ENCODE peak calls at places on chromosomes 1 and 21, in eight cellular contexts. Z is esophagus squamous epithelium, W is heart right ventricle, M is PC-3, E is osteoblast, I is kidney, K is lower lobe of right lung, Y is astrocyte. B is an unnamed sample. For H3K4me1, the result is how much of the 10 kb centered on the place peaks cover.

GRCh38 chr1:208527197-208527596 is 283.0 kb upstream of the PLXNA2 start:
- DNase-seq in Z (no peak), W (no peak), M (no peak), E (no peak), I (no peak), K (no peak), Y (no peak), B (no peak)

GRCh38 chr1:217895817-217896216 is 264.7 kb downstream of the SPATA17 start:
- DNase-seq in Z (no peak), W (no peak), M (no peak), E (no peak), I (no peak), K (no peak), Y (no peak), B (no peak)

GRCh38 chr1:184483101-184483813 is 96.4 kb downstream of the C1orf21 start:
- DNase-seq in Z (no peak), W (peak), M (peak), E (peak), I (no peak), K (peak), Y (peak), B (no peak)

GRCh38 chr1:237303929-237304328 is 261.9 kb downstream of the RYR2 start:
- DNase-seq in Z (no peak), W (no peak), M (no peak), E (no peak), I (no peak), K (no peak), Y (no peak), B (no peak)

GRCh38 chr1:217311766-217312165 is 319.1 kb downstream of the GPATCH2 start:
- DNase-seq in Z (no peak), W (no peak), M (peak), E (no peak), I (no peak), K (no peak), Y (no peak), B (no peak)

GRCh38 chr1:93749894-93750301 is 68.3 kb upstream of the BCAR3 start:
- DNase-seq in Z (no peak), W (no peak), M (peak), E (no peak), I (no peak), K (no peak), Y (no peak), B (no peak)

GRCh38 chr1:201229771-201230635 is 39.4 kb downstream of the IGFN1 start:
- DNase-seq in Z (no peak), W (no peak), M (peak), E (peak), I (no peak), K (no peak), Y (peak), B (no peak)

GRCh38 chr1:45304311-45305081 is 22.2 kb upstream of the HPDL start:
- DNase-seq in Z (no peak), W (peak), M (peak), E (peak), I (peak), K (no peak), Y (no peak), B (peak)

GRCh38 chr1:43711524-43712386 is 4.4 kb downstream of the ST3GAL3 start:
- DNase-seq in Z (no peak), W (no peak), M (peak), E (no peak), I (no peak), K (no peak), Y (peak), B (no peak)

GRCh38 chr1:99599678-99600175 is 46.2 kb upstream of the PALMD start:
- DNase-seq in Z (no peak), W (peak), M (peak), E (no peak), I (peak), K (no peak), Y (peak), B (no peak)

GRCh38 chr1:66685670-66686069 is 66.6 kb upstream of the DYNLT5 start:
- DNase-seq in Z (no peak), W (no peak), M (no peak), E (no peak), I (no peak), K (no peak), Y (peak), B (no peak)

GRCh38 chr1:244897476-244898254 is 33.3 kb upstream of the HNRNPU start:
- DNase-seq in Z (no peak), W (no peak), M (no peak), E (no peak), I (no peak), K (no peak), Y (no peak), B (no peak)

GRCh38 chr21:35395728-35396127 is 346.6 kb upstream of the RUNX1 start:
- DNase-seq in Z (no peak), W (no peak), M (peak), E (peak), I (no peak), K (no peak), Y (peak), B (no peak)

GRCh38 chr1:59475737-59476136 is 178.8 kb downstream of the FGGY start:
- DNase-seq in Z (no peak), W (no peak), M (no peak), E (peak), I (no peak), K (no peak), Y (no peak), B (no peak)

GRCh38 chr1:110890474-110891196 is 17.7 kb downstream of the CD53 start:
- DNase-seq in Z (no peak), W (no peak), M (no peak), E (no peak), I (no peak), K (no peak), Y (no peak), B (no peak)

GRCh38 chr1:148379170-148379500 is 104.0 kb downstream of the PPIAL4G start:
- DNase-seq in Z (no peak), W (no peak), M (no peak), E (no peak), I (no peak), K (no peak), Y (no peak), B (no peak)

GRCh38 chr1:52629021-52629643 is 3.8 kb upstream of the SHISAL2A start:
- DNase-seq in Z (no peak), W (no peak), M (no peak), E (no peak), I (peak), K (no peak), Y (no peak), B (no peak)

GRCh38 chr1:26697978-26698849 is 2.4 kb downstream of the ARID1A start:
- DNase-seq in Z (no peak), W (peak), M (peak), E (peak), I (peak), K (peak), Y (peak), B (peak)

GRCh38 chr1:107198581-107198980 is 57.7 kb downstream of the NTNG1 start:
- DNase-seq in Z (no peak), W (no peak), M (peak), E (no peak), I (no peak), K (no peak), Y (peak), B (no peak)

GRCh38 chr1:217494767-217495166 is 136.1 kb downstream of the GPATCH2 start:
- DNase-seq in Z (no peak), W (no peak), M (no peak), E (no peak), I (no peak), K (no peak), Y (no peak), B (no peak)

GRCh38 chr1:221715321-221716169 is 26.3 kb downstream of the DUSP10 start:
- DNase-seq in Z (no peak), W (no peak), M (peak), E (peak), I (no peak), K (no peak), Y (no peak), B (no peak)

GRCh38 chr1:221712198-221712684 is 29.6 kb downstream of the DUSP10 start:
- DNase-seq in Z (no peak), W (no peak), M (peak), E (peak), I (no peak), K (no peak), Y (peak), B (no peak)

GRCh38 chr1:221716713-221717490 is 25.0 kb downstream of the DUSP10 start:
- DNase-seq in Z (no peak), W (no peak), M (no peak), E (no peak), I (no peak), K (no peak), Y (no peak), B (no peak)

GRCh38 chr1:221712776-221713431 is 29.0 kb downstream of the DUSP10 start:
- DNase-seq in Z (no peak), W (no peak), M (peak), E (no peak), I (peak), K (peak), Y (no peak), B (no peak)

DNA sequence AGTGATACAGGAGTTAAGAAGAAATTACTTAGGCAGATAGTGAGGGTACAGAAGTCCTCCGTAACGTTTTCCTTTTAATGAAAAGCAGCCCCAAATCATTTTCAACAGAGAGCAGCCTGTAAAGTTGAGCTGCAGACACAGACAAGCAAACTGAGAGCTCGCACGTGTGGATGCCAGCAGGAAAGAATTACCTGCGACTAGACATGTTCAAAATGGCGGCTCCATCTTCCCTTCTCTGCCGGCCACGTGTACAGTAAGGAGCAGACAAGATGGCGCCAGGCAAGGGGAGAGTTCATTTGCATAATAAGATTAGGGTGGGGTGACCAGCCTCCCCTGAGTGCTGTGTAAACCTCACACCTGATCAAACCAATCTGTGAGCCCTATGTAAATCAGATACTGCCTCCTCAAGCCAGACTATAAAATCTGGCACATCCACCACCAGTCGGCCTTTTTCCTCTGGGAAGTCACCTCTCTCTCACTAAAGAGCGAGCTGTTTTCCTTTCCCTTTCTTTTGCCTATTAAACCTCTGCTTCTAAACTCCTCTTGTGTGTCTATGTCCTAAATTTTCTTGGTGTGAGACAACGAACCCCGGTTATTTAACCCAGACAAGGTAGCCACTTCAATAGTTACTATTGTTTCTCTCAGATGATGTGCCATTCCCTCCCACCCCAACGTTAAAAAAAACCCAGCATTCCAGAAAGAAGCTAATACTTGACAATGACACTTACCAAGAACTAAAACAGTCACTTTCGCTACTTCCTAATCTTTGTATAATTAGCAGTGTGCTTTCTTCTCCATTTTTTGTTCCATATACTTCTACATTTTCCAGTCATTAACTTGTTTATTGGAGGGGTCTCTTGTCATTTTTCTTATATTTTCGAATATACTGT is 27.4 kb downstream of the DUSP10 start:
- DNase-seq in Z (no peak), W (no peak), M (no peak), E (no peak), I (no peak), K (no peak), Y (no peak), B (no peak)
- H3K4me3 ChIP-seq in Z (no peak), W (no peak), M (no peak), E (no peak), I (no peak), K (no peak), Y (no peak), B (no peak)

DNA sequence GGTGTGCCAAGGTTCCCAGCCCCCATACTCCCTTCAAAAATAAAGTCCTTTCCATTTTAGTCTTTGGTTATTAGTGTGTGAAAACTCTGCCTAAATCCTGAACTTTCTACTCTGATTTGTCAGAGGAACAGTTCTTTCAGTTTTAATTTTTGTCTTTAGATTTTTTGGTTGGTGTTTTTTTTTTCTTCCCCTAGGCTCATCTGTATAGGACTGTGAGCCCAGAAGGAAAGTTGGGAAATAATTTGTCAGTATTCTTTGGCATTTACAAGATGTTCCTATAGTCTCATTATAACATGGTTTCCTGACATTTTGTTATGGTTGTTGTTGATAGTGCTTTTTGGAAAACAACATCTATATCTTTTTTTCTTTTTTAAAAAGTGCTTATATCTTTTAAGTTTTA is 38.0 kb downstream of the LAMC1 start:
- DNase-seq in Z (no peak), W (no peak), M (no peak), E (no peak), I (no peak), K (no peak), Y (no peak), B (no peak)
- H3K4me1 ChIP-seq in Z (half or more), W (half or more), M (under half), E (under half), I (under half), K (under half), Y (under half), B (under half)

DNA sequence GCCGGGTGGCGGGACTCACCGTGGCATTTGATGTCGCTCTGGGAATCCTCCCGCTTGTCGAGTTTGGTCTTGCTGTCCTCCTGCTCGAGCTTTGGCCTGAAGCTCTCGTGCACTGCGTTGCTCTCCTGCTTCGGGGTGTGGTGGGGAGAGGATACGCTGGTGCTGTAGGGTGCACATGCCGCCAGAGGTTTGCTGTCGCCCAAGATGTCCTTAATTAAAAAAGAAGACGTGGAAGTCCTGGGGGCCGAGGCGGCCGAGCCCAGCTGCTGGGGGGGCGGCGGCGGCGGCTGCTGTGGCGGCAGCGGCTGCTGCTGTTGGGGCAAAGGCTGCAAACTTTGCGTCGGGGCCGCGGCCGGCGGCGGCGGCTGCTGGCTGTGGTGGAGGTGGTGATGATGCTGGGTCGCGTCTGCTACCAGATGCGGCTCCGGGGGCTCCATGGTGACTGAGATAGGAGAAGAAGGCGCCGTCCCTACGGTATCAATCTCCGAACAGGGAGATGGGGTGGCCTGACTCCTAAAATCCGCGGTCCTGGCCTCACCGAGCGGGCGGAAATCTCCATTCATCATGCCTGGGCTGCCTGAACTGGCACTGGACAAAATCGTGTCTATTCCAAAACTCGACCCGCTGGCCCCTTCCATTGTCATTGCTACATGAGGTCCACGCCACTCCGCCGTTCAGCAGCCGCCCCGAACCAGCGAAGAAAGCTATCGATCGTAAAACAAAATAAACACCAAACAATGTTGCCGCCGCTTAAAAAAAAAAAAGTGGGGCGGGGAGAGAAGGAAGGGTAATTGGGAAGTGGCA is at the start of gene BARHL2:
- DNase-seq in Z (no peak), W (no peak), M (no peak), E (peak), I (no peak), K (no peak), Y (no peak), B (no peak)
- H3K4me3 ChIP-seq in Z (no peak), W (peak), M (no peak), E (peak), I (no peak), K (peak), Y (no peak), B (peak)

GRCh38 chr21:42121792-42122191 is 50.7 kb downstream of the UMODL1 start:
- DNase-seq in Z (no peak), W (no peak), M (peak), E (peak), I (peak), K (no peak), Y (no peak), B (peak)
- H3K4me1 ChIP-seq in Z (half or more), W (under half), M (under half), E (under half), I (under half), K (under half), Y (under half), B (under half)

DNA sequence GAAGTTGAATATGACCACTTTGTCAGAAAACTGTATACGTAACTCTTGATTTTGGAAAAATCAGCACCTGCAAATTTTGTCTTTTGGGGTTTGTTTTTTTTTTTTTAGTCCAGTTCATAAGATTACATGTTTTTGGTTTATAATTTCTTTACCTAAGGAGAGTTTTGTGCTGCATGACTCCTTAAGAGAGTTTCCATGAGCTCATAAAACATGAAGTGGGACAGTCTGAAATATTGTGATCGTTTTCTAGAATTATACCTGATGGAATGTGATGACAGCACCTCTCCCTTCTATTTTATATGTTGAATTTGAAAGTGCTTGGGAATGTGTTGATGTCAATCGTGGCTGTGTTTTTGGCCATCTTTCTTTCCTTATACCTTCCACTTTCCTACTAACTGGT is 158.5 kb downstream of the NFIA start:
- DNase-seq in Z (no peak), W (no peak), M (no peak), E (no peak), I (no peak), K (no peak), Y (no peak), B (no peak)
- H3K4me3 ChIP-seq in Z (no peak), W (peak), M (no peak), E (no peak), I (no peak), K (no peak), Y (no peak), B (no peak)

DNA sequence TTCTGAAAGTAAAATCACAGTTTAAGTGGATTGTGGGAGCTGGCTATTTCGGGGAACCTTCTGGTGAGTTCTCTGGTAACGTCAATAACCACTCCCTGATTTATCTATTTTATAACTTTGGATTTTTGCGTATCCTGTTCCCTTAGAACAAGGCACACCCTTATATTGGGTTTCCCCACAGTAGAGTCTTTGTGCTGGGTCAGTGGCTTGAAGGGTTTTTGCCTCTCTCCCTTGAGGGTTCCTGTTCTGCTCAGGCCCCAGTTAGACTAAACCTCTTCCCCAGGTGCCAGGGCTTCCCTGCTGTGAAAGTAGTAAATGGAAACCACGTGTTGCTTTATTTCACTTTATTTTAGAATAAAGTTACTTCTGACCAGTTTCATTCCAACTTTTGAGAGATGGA is 21.4 kb downstream of the CCN1 start:
- DNase-seq in Z (no peak), W (no peak), M (no peak), E (no peak), I (no peak), K (no peak), Y (no peak), B (no peak)
- H3K4me1 ChIP-seq in Z (under half), W (under half), M (under half), E (under half), I (under half), K (under half), Y (under half), B (under half)

GRCh38 chr1:117976381-117976780 is 46.8 kb downstream of the WDR3 start:
- DNase-seq in Z (no peak), W (no peak), M (no peak), E (no peak), I (peak), K (no peak), Y (no peak), B (no peak)

GRCh38 chr1:117985973-117986372 is 56.4 kb downstream of the WDR3 start:
- DNase-seq in Z (no peak), W (no peak), M (no peak), E (no peak), I (no peak), K (no peak), Y (no peak), B (no peak)

GRCh38 chr1:117985239-117985638 is 55.7 kb downstream of the WDR3 start:
- DNase-seq in Z (no peak), W (no peak), M (no peak), E (no peak), I (no peak), K (no peak), Y (no peak), B (no peak)

DNA sequence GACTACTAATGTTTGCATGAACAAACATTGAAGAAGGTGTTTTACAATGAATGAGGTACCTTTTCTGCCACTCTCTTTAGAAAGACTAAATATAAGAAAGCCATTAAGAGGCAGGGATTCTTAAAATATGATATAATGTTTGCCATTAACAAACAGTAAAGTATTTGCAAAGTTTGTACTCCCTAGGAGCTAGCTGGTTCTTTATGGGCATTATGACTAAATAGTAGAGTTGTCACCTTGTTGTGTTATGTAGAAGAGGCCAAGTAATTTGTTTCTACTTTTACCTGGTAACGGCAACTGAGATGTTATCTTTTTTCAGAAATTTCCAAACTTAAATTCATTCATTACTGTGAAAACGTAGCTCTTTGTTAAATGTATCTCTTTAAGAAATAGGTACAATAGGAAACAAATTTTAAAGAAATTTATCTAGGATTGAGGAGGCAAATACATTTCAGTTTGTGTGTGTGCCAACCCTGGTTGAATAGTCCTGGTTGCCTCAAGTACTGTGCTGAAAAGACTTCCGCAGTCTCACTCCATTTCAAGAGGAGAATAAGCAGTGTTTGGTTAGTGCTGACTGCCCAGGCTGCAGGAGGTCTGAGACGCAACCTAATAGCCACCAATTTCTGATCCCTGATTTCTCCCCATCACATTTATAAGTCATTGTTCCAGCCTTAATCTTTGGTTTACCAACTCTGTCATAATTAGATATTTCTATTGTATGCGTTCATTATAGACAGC is 52.1 kb downstream of the WDR3 start:
- DNase-seq in Z (no peak), W (no peak), M (no peak), E (no peak), I (no peak), K (no peak), Y (no peak), B (no peak)
- H3K4me3 ChIP-seq in Z (no peak), W (no peak), M (no peak), E (no peak), I (no peak), K (no peak), Y (no peak), B (no peak)

B was measured in aorta.